ENCODE peak calls at places on chromosomes 7 and 10, in ten cellular contexts. One of them, this sample, is unnamed.

GRCh38 chr10:129972145-129972965 is 8.3 kb upstream of the EBF3 start:
- DNase-seq in GM12892: no peak
- DNase-seq in stimulated activated CD8-positive, alpha-beta memory T cell treated with anti-CD3 and anti-CD28 coated beads, Interleukin-15, amount 100 ng/mL, for 48 hours: no peak
- DNase-seq in left kidney: peak
- DNase-seq in NCI-H345: no peak
- DNase-seq in retina: peak
- DNase-seq in fibroblast of the aortic adventitia: peak
- DNase-seq in activated T-cell treated with anti-CD3 and anti-CD28 coated beads, Interleukin-2, amount 50 U/mL, for 72 hours: no peak
- DNase-seq in CD4-positive, alpha-beta T cell: no peak
- DNase-seq in H7: peak
- DNase-seq in this sample: no peak

GRCh38 chr10:128859738-128860386 is 607.2 kb upstream of the MGMT start:
- DNase-seq in activated T-cell treated with anti-CD3 and anti-CD28 coated beads, Interleukin-2, amount 50 U/mL, for 72 hours: peak
- DNase-seq in fibroblast of the aortic adventitia: no peak
- DNase-seq in CD4-positive, alpha-beta T cell: no peak
- DNase-seq in H7: peak
- DNase-seq in NCI-H345: peak
- DNase-seq in retina: no peak
- DNase-seq in stimulated activated CD8-positive, alpha-beta memory T cell treated with anti-CD3 and anti-CD28 coated beads, Interleukin-15, amount 100 ng/mL, for 48 hours: no peak
- DNase-seq in left kidney: peak
- DNase-seq in GM12892: no peak
- DNase-seq in this sample: no peak

GRCh38 chr7:98569606-98570337 is 47.3 kb upstream of the NPTX2 start:
- DNase-seq in stimulated activated CD8-positive, alpha-beta memory T cell treated with anti-CD3 and anti-CD28 coated beads, Interleukin-15, amount 100 ng/mL, for 48 hours: no peak
- DNase-seq in CD4-positive, alpha-beta T cell: no peak
- DNase-seq in fibroblast of the aortic adventitia: no peak
- DNase-seq in GM12892: no peak
- DNase-seq in activated T-cell treated with anti-CD3 and anti-CD28 coated beads, Interleukin-2, amount 50 U/mL, for 72 hours: no peak
- DNase-seq in H7: no peak
- DNase-seq in NCI-H345: no peak
- DNase-seq in retina: no peak
- DNase-seq in left kidney: no peak
- DNase-seq in this sample: no peak

GRCh38 chr7:559396-559705 is 39.7 kb upstream of the PDGFA start:
- DNase-seq in stimulated activated CD8-positive, alpha-beta memory T cell treated with anti-CD3 and anti-CD28 coated beads, Interleukin-15, amount 100 ng/mL, for 48 hours: no peak
- DNase-seq in H7: no peak
- DNase-seq in CD4-positive, alpha-beta T cell: no peak
- DNase-seq in activated T-cell treated with anti-CD3 and anti-CD28 coated beads, Interleukin-2, amount 50 U/mL, for 72 hours: no peak
- DNase-seq in NCI-H345: no peak
- DNase-seq in retina: no peak
- DNase-seq in GM12892: no peak
- DNase-seq in fibroblast of the aortic adventitia: no peak
- DNase-seq in left kidney: no peak
- DNase-seq in this sample: no peak

GRCh38 chr7:92790987-92791386 is 45.4 kb downstream of the CDK6 start:
- DNase-seq in NCI-H345: no peak
- DNase-seq in H7: no peak
- DNase-seq in CD4-positive, alpha-beta T cell: no peak
- DNase-seq in fibroblast of the aortic adventitia: peak
- DNase-seq in retina: no peak
- DNase-seq in left kidney: no peak
- DNase-seq in stimulated activated CD8-positive, alpha-beta memory T cell treated with anti-CD3 and anti-CD28 coated beads, Interleukin-15, amount 100 ng/mL, for 48 hours: no peak
- DNase-seq in activated T-cell treated with anti-CD3 and anti-CD28 coated beads, Interleukin-2, amount 50 U/mL, for 72 hours: no peak
- DNase-seq in GM12892: no peak
- DNase-seq in this sample: no peak

GRCh38 chr10:73892314-73893080 is 18.1 kb upstream of the CAMK2G start:
- DNase-seq in CD4-positive, alpha-beta T cell: no peak
- DNase-seq in NCI-H345: no peak
- DNase-seq in left kidney: no peak
- DNase-seq in activated T-cell treated with anti-CD3 and anti-CD28 coated beads, Interleukin-2, amount 50 U/mL, for 72 hours: no peak
- DNase-seq in stimulated activated CD8-positive, alpha-beta memory T cell treated with anti-CD3 and anti-CD28 coated beads, Interleukin-15, amount 100 ng/mL, for 48 hours: no peak
- DNase-seq in H7: no peak
- DNase-seq in fibroblast of the aortic adventitia: peak
- DNase-seq in GM12892: no peak
- DNase-seq in retina: no peak
- DNase-seq in this sample: no peak

GRCh38 chr7:141275350-141275749 is 201.5 kb downstream of the TMEM178B start:
- DNase-seq in GM12892: no peak
- DNase-seq in fibroblast of the aortic adventitia: no peak
- DNase-seq in retina: no peak
- DNase-seq in left kidney: no peak
- DNase-seq in stimulated activated CD8-positive, alpha-beta memory T cell treated with anti-CD3 and anti-CD28 coated beads, Interleukin-15, amount 100 ng/mL, for 48 hours: no peak
- DNase-seq in NCI-H345: no peak
- DNase-seq in H7: peak
- DNase-seq in CD4-positive, alpha-beta T cell: no peak
- DNase-seq in activated T-cell treated with anti-CD3 and anti-CD28 coated beads, Interleukin-2, amount 50 U/mL, for 72 hours: no peak
- DNase-seq in this sample: no peak

GRCh38 chr10:88113232-88113631 is 249.8 kb downstream of the PTEN start:
- DNase-seq in GM12892: no peak
- DNase-seq in activated T-cell treated with anti-CD3 and anti-CD28 coated beads, Interleukin-2, amount 50 U/mL, for 72 hours: no peak
- DNase-seq in stimulated activated CD8-positive, alpha-beta memory T cell treated with anti-CD3 and anti-CD28 coated beads, Interleukin-15, amount 100 ng/mL, for 48 hours: no peak
- DNase-seq in fibroblast of the aortic adventitia: no peak
- DNase-seq in NCI-H345: no peak
- DNase-seq in left kidney: no peak
- DNase-seq in retina: no peak
- DNase-seq in CD4-positive, alpha-beta T cell: no peak
- DNase-seq in H7: no peak
- DNase-seq in this sample: no peak

GRCh38 chr10:62082729-62083412 is 181.4 kb downstream of the ARID5B start:
- DNase-seq in activated T-cell treated with anti-CD3 and anti-CD28 coated beads, Interleukin-2, amount 50 U/mL, for 72 hours: peak
- DNase-seq in CD4-positive, alpha-beta T cell: peak
- DNase-seq in retina: no peak
- DNase-seq in NCI-H345: no peak
- DNase-seq in H7: no peak
- DNase-seq in stimulated activated CD8-positive, alpha-beta memory T cell treated with anti-CD3 and anti-CD28 coated beads, Interleukin-15, amount 100 ng/mL, for 48 hours: no peak
- DNase-seq in left kidney: peak
- DNase-seq in GM12892: no peak
- DNase-seq in fibroblast of the aortic adventitia: peak
- DNase-seq in this sample: no peak

GRCh38 chr7:69953319-69954067 is 355.2 kb downstream of the AUTS2 start:
- DNase-seq in NCI-H345: no peak
- DNase-seq in stimulated activated CD8-positive, alpha-beta memory T cell treated with anti-CD3 and anti-CD28 coated beads, Interleukin-15, amount 100 ng/mL, for 48 hours: no peak
- DNase-seq in GM12892: no peak
- DNase-seq in CD4-positive, alpha-beta T cell: no peak
- DNase-seq in H7: no peak
- DNase-seq in fibroblast of the aortic adventitia: no peak
- DNase-seq in left kidney: no peak
- DNase-seq in retina: peak
- DNase-seq in activated T-cell treated with anti-CD3 and anti-CD28 coated beads, Interleukin-2, amount 50 U/mL, for 72 hours: no peak
- DNase-seq in this sample: no peak

GRCh38 chr7:73978681-73979563 is 49.1 kb upstream of the ELN start:
- DNase-seq in fibroblast of the aortic adventitia: peak
- DNase-seq in retina: no peak
- DNase-seq in CD4-positive, alpha-beta T cell: no peak
- DNase-seq in activated T-cell treated with anti-CD3 and anti-CD28 coated beads, Interleukin-2, amount 50 U/mL, for 72 hours: peak
- DNase-seq in NCI-H345: peak
- DNase-seq in GM12892: no peak
- DNase-seq in left kidney: peak
- DNase-seq in stimulated activated CD8-positive, alpha-beta memory T cell treated with anti-CD3 and anti-CD28 coated beads, Interleukin-15, amount 100 ng/mL, for 48 hours: no peak
- DNase-seq in H7: peak
- DNase-seq in this sample: peak